ENCODE peak calls at places on chromosome 11, in nine cellular contexts. K is effector memory CD8-positive, alpha-beta T cell; H is MV-4-11; E is cardiac muscle cell; X is activated naive CD4-positive, alpha-beta T cell; D is adipocyte; C is endothelial cell; P is BJ; J is activated CD8-positive, alpha-beta memory T cell treated with anti-CD3 and anti-CD28 coated beads, Interleukin-2, amount 50 U/mL, for 48 hours. O is an unnamed sample.

GRCh38 chr11:124644426-124645280 is 22.0 kb downstream of the TBRG1 start:
- DNase-seq in D (peak), J (no peak), P (no peak), H (peak), K (peak), C (peak), X (no peak), E (peak), O (peak)

GRCh38 chr11:133906241-133906640 is 50.5 kb downstream of the IGSF9B start:
- DNase-seq in P (no peak), X (no peak), J (no peak), K (no peak), C (no peak), D (no peak), E (no peak), H (no peak), O (no peak)

GRCh38 chr11:10954184-10954583 is 96.3 kb upstream of the ZBED5 start:
- DNase-seq in P (no peak), X (no peak), J (no peak), E (no peak), C (no peak), H (no peak), D (no peak), K (no peak), O (no peak)

GRCh38 chr11:10674440-10674855 is 19.1 kb downstream of the IRAG1 start:
- DNase-seq in E (no peak), X (no peak), H (no peak), P (no peak), K (no peak), C (no peak), J (no peak), D (no peak), O (no peak)

GRCh38 chr11:111694851-111695250 is 71.3 kb downstream of the PPP2R1B start:
- DNase-seq in E (no peak), K (no peak), D (peak), H (peak), P (no peak), C (no peak), X (no peak), J (no peak), O (no peak)

GRCh38 chr11:3885855-3886254 is 30.4 kb downstream of the STIM1 start:
- DNase-seq in J (no peak), X (no peak), D (no peak), C (no peak), P (no peak), K (no peak), H (no peak), E (no peak), O (no peak)

GRCh38 chr11:69442807-69443137 is 38.7 kb upstream of the LINC01488 start:
- DNase-seq in J (no peak), H (no peak), E (no peak), X (no peak), C (peak), K (no peak), D (peak), P (peak), O (peak)

GRCh38 chr11:57179701-57180100 is 2.1 kb upstream of the LRRC55 start:
- DNase-seq in X (no peak), H (no peak), E (no peak), C (no peak), J (no peak), P (no peak), D (no peak), K (no peak), O (no peak)

GRCh38 chr11:19632435-19632834 is 80.2 kb upstream of the NAV2 start:
- DNase-seq in E (no peak), C (no peak), K (no peak), D (peak), J (no peak), X (no peak), P (no peak), H (no peak), O (no peak)

GRCh38 chr11:119258180-119258579 is 52.0 kb downstream of the CBL start:
- DNase-seq in J (no peak), K (no peak), E (no peak), C (no peak), H (no peak), P (no peak), X (no peak), D (no peak), O (peak)

GRCh38 chr11:12123177-12123576 is 12.8 kb downstream of the MICAL2 start:
- DNase-seq in E (no peak), J (no peak), C (no peak), P (no peak), X (no peak), H (no peak), K (no peak), D (peak), O (peak)

GRCh38 chr11:100445231-100445735 is 241.8 kb upstream of the ARHGAP42 start:
- DNase-seq in X (no peak), H (no peak), D (no peak), C (no peak), K (no peak), J (no peak), E (peak), P (no peak), O (no peak)

GRCh38 chr11:122746050-122746478 is 90.5 kb downstream of the UBASH3B start:
- DNase-seq in K (peak), C (no peak), E (no peak), X (no peak), P (no peak), H (peak), D (no peak), J (no peak), O (no peak)

GRCh38 chr11:1650034-1650917 is 20.7 kb downstream of the KRTAP5-5 start:
- DNase-seq in K (no peak), J (no peak), D (no peak), C (no peak), P (no peak), X (no peak), H (no peak), E (no peak), O (no peak)

GRCh38 chr11:5228124-5228523 is 1.3 kb upstream of the HBB start:
- DNase-seq in E (no peak), X (no peak), P (no peak), H (no peak), K (no peak), D (no peak), J (no peak), C (no peak), O (no peak)

GRCh38 chr11:123069878-123070821 is 8.2 kb upstream of the HSPA8 start:
- DNase-seq in J (no peak), H (peak), P (no peak), C (no peak), D (no peak), K (no peak), E (no peak), X (no peak), O (no peak)

GRCh38 chr11:15926071-15926470 is 430.3 kb downstream of the SOX6 start:
- DNase-seq in D (no peak), P (no peak), X (no peak), C (no peak), K (no peak), J (no peak), H (no peak), E (no peak), O (no peak)

GRCh38 chr11:93517611-93518010 is 25.6 kb downstream of the SMCO4 start:
- DNase-seq in H (no peak), J (no peak), E (no peak), D (no peak), X (no peak), C (no peak), P (no peak), K (no peak), O (peak)

O was measured in trophoblast cell.